ENCODE peak calls at places on chromosome 18, in seven cellular contexts. T is cardiac fibroblast; A is stimulated activated CD4-positive, alpha-beta T cell treated with anti-CD3 and anti-CD28 coated beads, Interleukin-1b, Interleukin-23, amount 100 ng/mL, for 24 hours; R is RKO; N is heart left ventricle; S is M059J; M is GM04504. Y is an unnamed sample.

GRCh38 chr18:74459877-74460276 is 2.8 kb upstream of the DIPK1C start:
- DNase-seq in M (no peak), T (no peak), R (no peak), N (peak), A (no peak), S (no peak), Y (no peak)

GRCh38 chr18:7740815-7741214 is 173.7 kb downstream of the PTPRM start:
- DNase-seq in R (no peak), M (no peak), A (no peak), S (no peak), N (no peak), T (no peak), Y (no peak)

GRCh38 chr18:8742382-8743361 is 37.3 kb downstream of the MTCL1 start:
- DNase-seq in M (no peak), S (no peak), T (peak), N (no peak), R (no peak), A (no peak), Y (no peak)

GRCh38 chr18:79479761-79480161 is 84.0 kb downstream of the NFATC1 start:
- DNase-seq in N (no peak), T (no peak), S (no peak), R (no peak), M (no peak), A (no peak), Y (no peak)

GRCh38 chr18:73741946-73742345 is 405.7 kb downstream of the FBXO15 start:
- DNase-seq in A (no peak), S (peak), N (no peak), R (no peak), M (no peak), T (peak), Y (no peak)

GRCh38 chr18:9494778-9495302 is 19.5 kb downstream of the RALBP1 start:
- DNase-seq in N (no peak), T (peak), R (peak), M (no peak), S (peak), A (no peak), Y (no peak)

GRCh38 chr18:12406376-12407111 is 1.2 kb upstream of the PRELID3A start:
- DNase-seq in R (no peak), A (no peak), T (no peak), N (no peak), S (no peak), M (no peak), Y (no peak)

GRCh38 chr18:72468011-72468710 is 76.0 kb downstream of the CBLN2 start:
- DNase-seq in S (no peak), R (no peak), A (no peak), N (no peak), M (no peak), T (no peak), Y (no peak)

GRCh38 chr18:7038330-7038846 is 79.2 kb downstream of the LAMA1 start:
- DNase-seq in A (no peak), S (peak), M (peak), T (peak), R (peak), N (peak), Y (peak)

GRCh38 chr18:26497881-26498280 is 50.5 kb downstream of the KCTD1 start:
- DNase-seq in M (no peak), R (no peak), S (no peak), T (no peak), N (no peak), A (no peak), Y (no peak)

GRCh38 chr18:10526211-10526949 is 553 bp downstream of the NAPG start:
- DNase-seq in S (peak), A (peak), M (no peak), N (peak), T (peak), R (peak), Y (peak)

GRCh38 chr18:8982416-8983183 is 119.9 kb upstream of the NDUFV2 start:
- DNase-seq in A (no peak), N (no peak), M (peak), T (peak), S (peak), R (peak), Y (peak)

GRCh38 chr18:74796928-74797576 is 199.4 kb downstream of the ZNF407 start:
- DNase-seq in M (peak), S (peak), R (peak), N (no peak), A (no peak), T (peak), Y (no peak)

GRCh38 chr18:75638597-75639467 is 211.3 kb upstream of the SMIM21 start:
- DNase-seq in R (no peak), A (no peak), N (peak), M (peak), S (peak), T (peak), Y (no peak)

GRCh38 chr18:48059363-48060109 is 129.1 kb upstream of the SMAD2 start:
- DNase-seq in S (no peak), A (no peak), N (no peak), R (no peak), M (no peak), T (no peak), Y (no peak)

GRCh38 chr18:59067873-59068272 is 71.8 kb upstream of the SEC11C start:
- DNase-seq in N (no peak), S (peak), R (no peak), T (peak), A (no peak), M (no peak), Y (no peak)

GRCh38 chr18:54616220-54616848 is 25.3 kb downstream of the DYNAP start:
- DNase-seq in A (no peak), S (peak), M (no peak), N (no peak), R (no peak), T (no peak), Y (no peak)

GRCh38 chr18:69220529-69220928 is 180.2 kb upstream of the DOK6 start:
- DNase-seq in N (no peak), R (no peak), M (no peak), T (no peak), A (no peak), S (no peak), Y (no peak)

GRCh38 chr18:63433349-63433866 is 11.1 kb upstream of the VPS4B start:
- DNase-seq in T (peak), N (peak), A (no peak), S (peak), R (no peak), M (no peak), Y (no peak)

GRCh38 chr18:9719421-9719981 is 11.4 kb downstream of the RAB31 start:
- DNase-seq in A (no peak), T (peak), S (peak), M (no peak), N (no peak), R (peak), Y (no peak)

GRCh38 chr18:79380816-79381806 is 14.6 kb upstream of the NFATC1 start:
- DNase-seq in A (no peak), M (no peak), N (no peak), S (peak), R (peak), T (peak), Y (peak)

GRCh38 chr18:76620326-76620813 is 125.3 kb upstream of the ZNF516 start:
- DNase-seq in A (no peak), R (no peak), M (peak), T (peak), N (peak), S (peak), Y (no peak)

GRCh38 chr18:2686349-2686968 is 30.9 kb downstream of the SMCHD1 start:
- DNase-seq in N (no peak), T (no peak), S (peak), R (peak), M (no peak), A (no peak), Y (no peak)

GRCh38 chr18:72119082-72119481 is 425.1 kb downstream of the CBLN2 start:
- DNase-seq in S (no peak), T (no peak), R (no peak), A (no peak), N (no peak), M (no peak), Y (no peak)

GRCh38 chr18:36724591-36725001 is 104.2 kb downstream of the TPGS2 start:
- DNase-seq in M (no peak), R (no peak), A (no peak), T (no peak), S (no peak), N (no peak), Y (no peak)

GRCh38 chr18:45890606-45891005 is 65.1 kb downstream of the SIGLEC15 start:
- DNase-seq in R (no peak), M (no peak), N (no peak), T (no peak), A (no peak), S (no peak), Y (no peak)

GRCh38 chr18:48787523-48788151 is 163.1 kb downstream of the SMAD7 start:
- DNase-seq in A (no peak), T (no peak), N (no peak), R (no peak), M (no peak), S (no peak), Y (no peak)

Y was measured in NCI-H460.